ENCODE peak calls at places on chromosomes 16 and 17, in eight cellular contexts. One of them, this sample, is unnamed.
A peak's percentile ranks its signal among the peaks of the same experiment; 100 is the strongest.

GRCh38 chr17:58513391-58513912 is 986 bp downstream of the MTMR4 start:
- DNase-seq in CD8-positive, alpha-beta memory T cell: no peak
- DNase-seq in effector memory CD4-positive, alpha-beta T cell: no peak
- DNase-seq in H54: no peak
- DNase-seq in endothelial cell: no peak
- DNase-seq in C1 segment of cervical spinal cord: no peak
- DNase-seq in astrocyte of the spinal cord: no peak
- DNase-seq in T-helper 9 cell: peak; percentile 14
- DNase-seq in this sample: no peak

GRCh38 chr16:66344533-66345145 is 21.9 kb upstream of the CDH5 start:
- DNase-seq in CD8-positive, alpha-beta memory T cell: no peak
- DNase-seq in effector memory CD4-positive, alpha-beta T cell: no peak
- DNase-seq in H54: no peak
- DNase-seq in endothelial cell: peak; percentile 53
- DNase-seq in C1 segment of cervical spinal cord: no peak
- DNase-seq in astrocyte of the spinal cord: peak; percentile 51
- DNase-seq in T-helper 9 cell: peak; percentile 21
- DNase-seq in this sample: no peak

GRCh38 chr16:70677499-70678120 is 8.2 kb downstream of the MTSS2 start:
- DNase-seq in CD8-positive, alpha-beta memory T cell: peak; percentile 43
- DNase-seq in effector memory CD4-positive, alpha-beta T cell: no peak
- DNase-seq in H54: no peak
- DNase-seq in endothelial cell: no peak
- DNase-seq in C1 segment of cervical spinal cord: no peak
- DNase-seq in astrocyte of the spinal cord: no peak
- DNase-seq in T-helper 9 cell: no peak
- DNase-seq in this sample: no peak

GRCh38 chr17:8964801-8965393 is 610 bp downstream of the PIK3R5 start:
- DNase-seq in CD8-positive, alpha-beta memory T cell: peak; percentile 65
- DNase-seq in effector memory CD4-positive, alpha-beta T cell: peak; percentile 33
- DNase-seq in H54: no peak
- DNase-seq in endothelial cell: peak; percentile 7
- DNase-seq in C1 segment of cervical spinal cord: no peak
- DNase-seq in astrocyte of the spinal cord: no peak
- DNase-seq in T-helper 9 cell: no peak
- DNase-seq in this sample: no peak

GRCh38 chr17:2635241-2635640 is 41.8 kb downstream of the PAFAH1B1 start:
- DNase-seq in CD8-positive, alpha-beta memory T cell: no peak
- DNase-seq in effector memory CD4-positive, alpha-beta T cell: no peak
- DNase-seq in H54: no peak
- DNase-seq in endothelial cell: no peak
- DNase-seq in C1 segment of cervical spinal cord: no peak
- DNase-seq in astrocyte of the spinal cord: no peak
- DNase-seq in T-helper 9 cell: no peak
- DNase-seq in this sample: no peak

GRCh38 chr17:38598536-38598935 is 7.2 kb downstream of the SRCIN1 start:
- DNase-seq in CD8-positive, alpha-beta memory T cell: no peak
- DNase-seq in effector memory CD4-positive, alpha-beta T cell: no peak
- DNase-seq in H54: peak; percentile 87
- DNase-seq in endothelial cell: peak; percentile 64
- DNase-seq in C1 segment of cervical spinal cord: no peak
- DNase-seq in astrocyte of the spinal cord: peak; percentile 55
- DNase-seq in T-helper 9 cell: no peak
- DNase-seq in this sample: no peak

GRCh38 chr17:76929148-76929547 is 60.9 kb downstream of the MGAT5B start:
- DNase-seq in CD8-positive, alpha-beta memory T cell: no peak
- DNase-seq in effector memory CD4-positive, alpha-beta T cell: no peak
- DNase-seq in H54: no peak
- DNase-seq in endothelial cell: no peak
- DNase-seq in C1 segment of cervical spinal cord: no peak
- DNase-seq in astrocyte of the spinal cord: no peak
- DNase-seq in T-helper 9 cell: no peak
- DNase-seq in this sample: no peak

GRCh38 chr16:81629896-81630631 is 149.0 kb upstream of the PLCG2 start:
- DNase-seq in CD8-positive, alpha-beta memory T cell: no peak
- DNase-seq in effector memory CD4-positive, alpha-beta T cell: no peak
- DNase-seq in H54: no peak
- DNase-seq in endothelial cell: no peak
- DNase-seq in C1 segment of cervical spinal cord: no peak
- DNase-seq in astrocyte of the spinal cord: no peak
- DNase-seq in T-helper 9 cell: no peak
- DNase-seq in this sample: no peak

GRCh38 chr17:82848022-82848592 is 8.3 kb upstream of the ZNF750 start:
- DNase-seq in CD8-positive, alpha-beta memory T cell: peak; percentile 75
- DNase-seq in effector memory CD4-positive, alpha-beta T cell: peak; percentile 19
- DNase-seq in H54: no peak
- DNase-seq in endothelial cell: no peak
- DNase-seq in C1 segment of cervical spinal cord: no peak
- DNase-seq in astrocyte of the spinal cord: peak; percentile 86
- DNase-seq in T-helper 9 cell: peak; percentile 23
- DNase-seq in this sample: no peak

GRCh38 chr17:64411999-64412771 is 21.5 kb upstream of the PECAM1 start:
- DNase-seq in CD8-positive, alpha-beta memory T cell: no peak
- DNase-seq in effector memory CD4-positive, alpha-beta T cell: no peak
- DNase-seq in H54: no peak
- DNase-seq in endothelial cell: peak; percentile 74
- DNase-seq in C1 segment of cervical spinal cord: peak; percentile 18
- DNase-seq in astrocyte of the spinal cord: peak; percentile 14
- DNase-seq in T-helper 9 cell: no peak
- DNase-seq in this sample: no peak

GRCh38 chr16:85991425-85991824 is 92.5 kb downstream of the IRF8 start:
- DNase-seq in CD8-positive, alpha-beta memory T cell: no peak
- DNase-seq in effector memory CD4-positive, alpha-beta T cell: no peak
- DNase-seq in H54: no peak
- DNase-seq in endothelial cell: no peak
- DNase-seq in C1 segment of cervical spinal cord: no peak
- DNase-seq in astrocyte of the spinal cord: no peak
- DNase-seq in T-helper 9 cell: no peak
- DNase-seq in this sample: no peak

GRCh38 chr16:68400924-68401460 is 47.3 kb downstream of the SMPD3 start:
- DNase-seq in CD8-positive, alpha-beta memory T cell: no peak
- DNase-seq in effector memory CD4-positive, alpha-beta T cell: no peak
- DNase-seq in H54: no peak
- DNase-seq in endothelial cell: no peak
- DNase-seq in C1 segment of cervical spinal cord: no peak
- DNase-seq in astrocyte of the spinal cord: no peak
- DNase-seq in T-helper 9 cell: no peak
- DNase-seq in this sample: no peak

GRCh38 chr17:7176870-7177209 is 2.3 kb downstream of the ASGR1 start:
- DNase-seq in CD8-positive, alpha-beta memory T cell: no peak
- DNase-seq in effector memory CD4-positive, alpha-beta T cell: no peak
- DNase-seq in H54: no peak
- DNase-seq in endothelial cell: peak; percentile 23
- DNase-seq in C1 segment of cervical spinal cord: no peak
- DNase-seq in astrocyte of the spinal cord: no peak
- DNase-seq in T-helper 9 cell: no peak
- DNase-seq in this sample: no peak

GRCh38 chr16:86692476-86692875 is 114.1 kb downstream of the FOXL1 start:
- DNase-seq in CD8-positive, alpha-beta memory T cell: no peak
- DNase-seq in effector memory CD4-positive, alpha-beta T cell: no peak
- DNase-seq in H54: no peak
- DNase-seq in endothelial cell: no peak
- DNase-seq in C1 segment of cervical spinal cord: no peak
- DNase-seq in astrocyte of the spinal cord: no peak
- DNase-seq in T-helper 9 cell: no peak
- DNase-seq in this sample: no peak

GRCh38 chr16:22264786-22265185 is 32.4 kb upstream of the POLR3E start:
- DNase-seq in CD8-positive, alpha-beta memory T cell: no peak
- DNase-seq in effector memory CD4-positive, alpha-beta T cell: no peak
- DNase-seq in H54: no peak
- DNase-seq in endothelial cell: no peak
- DNase-seq in C1 segment of cervical spinal cord: no peak
- DNase-seq in astrocyte of the spinal cord: no peak
- DNase-seq in T-helper 9 cell: no peak
- DNase-seq in this sample: no peak

GRCh38 chr17:7060165-7060890 is 16.4 kb upstream of the SLC16A11 start:
- DNase-seq in CD8-positive, alpha-beta memory T cell: no peak
- DNase-seq in effector memory CD4-positive, alpha-beta T cell: no peak
- DNase-seq in H54: peak; percentile 76
- DNase-seq in endothelial cell: no peak
- DNase-seq in C1 segment of cervical spinal cord: no peak
- DNase-seq in astrocyte of the spinal cord: peak; percentile 88
- DNase-seq in T-helper 9 cell: no peak
- DNase-seq in this sample: no peak

GRCh38 chr17:64455993-64456885 is 7.3 kb downstream of the MILR1 start:
- DNase-seq in CD8-positive, alpha-beta memory T cell: no peak
- DNase-seq in effector memory CD4-positive, alpha-beta T cell: no peak
- DNase-seq in H54: no peak
- DNase-seq in endothelial cell: no peak
- DNase-seq in C1 segment of cervical spinal cord: no peak
- DNase-seq in astrocyte of the spinal cord: no peak
- DNase-seq in T-helper 9 cell: no peak
- DNase-seq in this sample: no peak

This sample was measured in activated T-helper 1 cell treated with anti-CD3 and anti-CD28 coated beads, Interleukin-2, amount 50 U/mL, for 16 hours.